ENCODE peak calls at places on chromosomes 7 and 10, in eight cellular contexts. B, C, G, I, U, M, T and O are unnamed samples.

GRCh38 chr7:19648791-19649190 is 60.0 kb downstream of the POLR1F start:
- DNase-seq in G (no peak), T (no peak), B (no peak), I (no peak), C (no peak), M (no peak), U (no peak), O (peak)

GRCh38 chr7:33327427-33327826 is 198.1 kb downstream of the BBS9 start:
- DNase-seq in B (no peak), C (no peak), G (no peak), U (no peak), M (no peak), T (no peak), I (no peak), O (no peak)

GRCh38 chr7:149310113-149310836 is 48.3 kb downstream of the ZNF783 start:
- DNase-seq in M (no peak), I (peak), C (no peak), G (no peak), T (peak), B (no peak), U (peak), O (peak)

GRCh38 chr10:49649936-49650723 is 29.3 kb upstream of the C10orf53 start:
- DNase-seq in I (no peak), C (no peak), G (no peak), B (no peak), T (no peak), M (no peak), U (no peak), O (no peak)

GRCh38 chr7:47202146-47202768 is 379.7 kb downstream of the TNS3 start:
- DNase-seq in I (no peak), G (no peak), T (no peak), C (no peak), B (no peak), M (no peak), U (no peak), O (no peak)

GRCh38 chr7:15921576-15921975 is 235.1 kb upstream of the MEOX2 start:
- DNase-seq in C (no peak), I (no peak), U (no peak), G (no peak), M (no peak), B (no peak), T (no peak), O (peak)

GRCh38 chr7:66267249-66267648 is 62.1 kb downstream of the TPST1 start:
- DNase-seq in I (no peak), G (no peak), B (no peak), C (peak), M (no peak), T (peak), U (no peak), O (peak)

GRCh38 chr10:114315566-114316420 is 76.7 kb downstream of the VWA2 start:
- DNase-seq in G (no peak), C (no peak), T (no peak), B (no peak), M (peak), U (no peak), I (no peak), O (no peak)

GRCh38 chr10:32946108-32946507 is 11.9 kb downstream of the ITGB1 start:
- DNase-seq in T (no peak), B (no peak), U (no peak), M (no peak), G (no peak), C (no peak), I (no peak), O (no peak)

GRCh38 chr7:115230882-115231508 is 309.1 kb downstream of the MDFIC start:
- DNase-seq in C (peak), T (peak), B (no peak), G (no peak), M (no peak), U (no peak), I (no peak), O (peak)

GRCh38 chr7:94049615-94050014 is 45.5 kb upstream of the BET1 start:
- DNase-seq in G (no peak), U (peak), B (no peak), C (no peak), T (no peak), M (no peak), I (no peak), O (no peak)

GRCh38 chr10:5526691-5527331 is 2.0 kb downstream of the CALML3 start:
- DNase-seq in C (no peak), M (peak), U (no peak), G (peak), B (peak), T (no peak), I (no peak), O (no peak)

GRCh38 chr10:88456730-88457129 is 126.4 kb downstream of the RNLS start:
- DNase-seq in G (no peak), I (no peak), M (no peak), U (no peak), T (peak), C (no peak), B (no peak), O (peak)

GRCh38 chr10:983401-983800 is 4.8 kb upstream of the GTPBP4 start:
- DNase-seq in G (no peak), M (no peak), I (no peak), T (no peak), B (no peak), C (no peak), U (no peak), O (no peak)

GRCh38 chr10:102644066-102644645 is at the start of gene TRIM8:
- DNase-seq in T (no peak), C (no peak), M (no peak), G (peak), I (peak), U (peak), B (peak), O (peak)

GRCh38 chr7:29285451-29285807 is 90.9 kb downstream of the CHN2 start:
- DNase-seq in I (no peak), G (no peak), C (no peak), M (no peak), B (no peak), T (peak), U (no peak), O (peak)

GRCh38 chr7:90666186-90666585 is 70.1 kb downstream of the CDK14 start:
- DNase-seq in C (no peak), G (no peak), M (no peak), T (no peak), U (no peak), I (no peak), B (no peak), O (peak)

GRCh38 chr7:44073664-44074348 is 8.4 kb upstream of the PGAM2 start:
- DNase-seq in M (no peak), C (peak), I (no peak), B (peak), G (peak), U (peak), T (no peak), O (peak)

GRCh38 chr10:47402681-47403301 is 18.7 kb upstream of the ZNF488 start:
- DNase-seq in M (no peak), T (peak), C (peak), U (peak), G (peak), B (peak), I (no peak), O (peak)

GRCh38 chr10:132304756-132305509 is 2.8 kb downstream of the STK32C start:
- DNase-seq in I (no peak), G (no peak), C (no peak), T (no peak), B (no peak), U (no peak), M (peak), O (no peak)

GRCh38 chr10:52318822-52319464 is 4.9 kb downstream of the DKK1 start:
- DNase-seq in U (no peak), B (no peak), T (peak), G (no peak), M (no peak), C (no peak), I (no peak), O (peak)

GRCh38 chr7:21999896-22000295 is 54.2 kb upstream of the CDCA7L start:
- DNase-seq in I (no peak), C (no peak), B (no peak), M (no peak), G (no peak), U (no peak), T (no peak), O (peak)

GRCh38 chr7:117019786-117020604 is 66.7 kb downstream of the ST7 start:
- DNase-seq in B (no peak), T (peak), M (no peak), I (peak), G (peak), C (peak), U (peak), O (peak)

GRCh38 chr7:49294611-49295010 is 370.3 kb downstream of the CDC14C start:
- DNase-seq in C (no peak), T (no peak), M (no peak), U (no peak), I (no peak), B (no peak), G (no peak), O (no peak)

GRCh38 chr10:36602374-36602773 is 523.0 kb upstream of the ANKRD30A start:
- DNase-seq in T (peak), U (no peak), G (no peak), M (no peak), C (no peak), B (no peak), I (no peak), O (peak)

GRCh38 chr10:12333382-12334185 is 15.8 kb upstream of the CAMK1D start:
- DNase-seq in U (no peak), C (peak), G (peak), B (no peak), T (peak), I (no peak), M (peak), O (peak)

GRCh38 chr10:95248989-95249388 is 41.8 kb downstream of the PDLIM1 start:
- DNase-seq in G (no peak), U (no peak), I (no peak), M (no peak), B (no peak), T (no peak), C (peak), O (no peak)

GRCh38 chr10:90130321-90131086 is 429.1 kb downstream of the KIF20B start:
- DNase-seq in T (no peak), G (no peak), U (no peak), M (no peak), C (no peak), B (no peak), I (no peak), O (no peak)

GRCh38 chr7:47811632-47812380 is 136.5 kb downstream of the PKD1L1 start:
- DNase-seq in G (no peak), C (no peak), U (no peak), M (no peak), I (no peak), T (no peak), B (no peak), O (no peak)

GRCh38 chr10:114518401-114519305 is 114.4 kb upstream of the AFAP1L2 start:
- DNase-seq in B (no peak), I (no peak), M (no peak), C (no peak), U (no peak), G (no peak), T (no peak), O (no peak)

GRCh38 chr10:35191523-35191922 is 64.9 kb downstream of the CREM start:
- DNase-seq in U (no peak), G (peak), M (no peak), I (peak), T (no peak), B (no peak), C (peak), O (peak)

GRCh38 chr7:36360244-36360643 is 29.4 kb upstream of the ANLN start:
- DNase-seq in M (no peak), G (no peak), U (peak), T (no peak), I (no peak), B (no peak), C (no peak), O (no peak)

GRCh38 chr7:134936893-134937520 is 49.3 kb upstream of the AGBL3 start:
- DNase-seq in I (no peak), U (peak), C (no peak), M (no peak), B (no peak), T (no peak), G (no peak), O (no peak)

GRCh38 chr7:94325121-94325475 is 69.6 kb upstream of the COL1A2 start:
- DNase-seq in G (no peak), T (no peak), I (no peak), M (no peak), B (no peak), C (no peak), U (no peak), O (no peak)

GRCh38 chr7:105768898-105769507 is 107.4 kb downstream of the ATXN7L1 start:
- DNase-seq in U (no peak), G (no peak), B (no peak), I (no peak), M (no peak), T (no peak), C (no peak), O (no peak)

GRCh38 chr10:108465871-108466641 is 1301.5 kb upstream of the SORCS1 start:
- DNase-seq in M (peak), C (peak), I (no peak), U (peak), T (no peak), B (no peak), G (peak), O (peak)

GRCh38 chr7:5822742-5823503 is 41.5 kb upstream of the RNF216 start:
- DNase-seq in C (peak), B (peak), M (peak), G (peak), U (peak), I (peak), T (peak), O (peak)
- TF ChIP-seq CTCF in C (peak), B (peak), M (no peak), G (peak), U (no peak), I (no peak), T (peak), O (peak)

GRCh38 chr10:127309609-127310008 is 113.2 kb upstream of the INSYN2A start:
- DNase-seq in C (no peak), G (no peak), U (no peak), M (no peak), I (no peak), B (no peak), T (no peak), O (peak)
- TF ChIP-seq CTCF in C (no peak), G (no peak), U (no peak), M (no peak), I (no peak), B (no peak), T (no peak), O (no peak)

DNA sequence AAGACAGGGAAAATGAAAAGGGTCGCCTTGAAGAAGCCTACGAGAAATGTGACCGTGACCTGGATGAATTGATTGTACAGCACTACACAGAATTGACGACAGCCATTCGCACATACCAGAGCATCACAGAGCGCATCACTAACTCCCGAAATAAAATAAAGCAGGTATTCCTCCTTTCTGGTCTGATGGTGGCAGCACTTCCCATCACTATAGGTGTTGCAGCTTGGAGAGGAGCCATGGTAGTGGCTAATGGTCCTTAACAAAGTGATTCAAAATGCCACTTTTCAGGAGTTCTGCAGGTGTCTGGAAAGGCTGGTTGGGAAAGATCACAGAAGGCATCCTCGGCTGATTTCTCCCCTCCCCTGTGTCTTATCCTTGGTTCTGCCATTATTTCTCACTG is 22.1 kb downstream of the EXOC4 start:
- DNase-seq in T (no peak), G (no peak), I (no peak), M (no peak), C (no peak), B (no peak), U (peak), O (no peak)
- TF ChIP-seq CTCF in T (peak), G (no peak), I (peak), M (no peak), C (no peak), B (no peak), U (peak), O (no peak)

GRCh38 chr10:3222068-3222467 is 49.5 kb upstream of the PITRM1 start:
- DNase-seq in I (no peak), T (no peak), G (no peak), M (no peak), B (no peak), U (peak), C (no peak), O (no peak)
- TF ChIP-seq CTCF in I (peak), T (no peak), G (no peak), M (no peak), B (no peak), U (peak), C (peak), O (peak)

DNA sequence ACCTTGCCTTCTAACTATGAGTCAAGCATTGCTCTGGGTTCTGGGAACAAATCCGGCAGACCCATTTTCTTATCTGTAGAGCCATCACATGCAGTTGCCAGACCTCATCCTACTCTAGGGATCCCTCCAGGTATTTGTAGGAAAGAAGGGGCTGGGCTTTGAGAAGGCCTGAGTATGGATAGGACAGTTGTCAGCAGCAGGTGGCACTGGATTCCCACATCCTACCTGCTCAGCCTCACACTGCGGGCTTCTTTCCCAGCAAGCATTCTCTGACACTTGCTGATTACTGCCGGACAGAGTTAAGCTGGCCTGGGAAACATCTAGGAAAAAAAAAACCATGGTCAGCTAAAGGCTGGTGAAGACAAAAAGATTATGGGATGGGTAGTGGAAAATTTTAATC is 224.1 kb downstream of the CCSER2 start:
- DNase-seq in M (no peak), T (no peak), B (no peak), U (peak), G (no peak), I (no peak), C (no peak), O (no peak)
- TF ChIP-seq CTCF in M (no peak), T (no peak), B (no peak), U (peak), G (no peak), I (no peak), C (no peak), O (no peak)

GRCh38 chr10:128050117-128050516 is 76.1 kb downstream of the MKI67 start:
- DNase-seq in G (no peak), C (no peak), I (no peak), T (no peak), M (no peak), U (no peak), B (no peak), O (no peak)

GRCh38 chr10:128049226-128050010 is 76.8 kb downstream of the MKI67 start:
- DNase-seq in I (no peak), G (no peak), T (no peak), B (no peak), C (no peak), U (no peak), M (no peak), O (no peak)

GRCh38 chr10:128052696-128053095 is 73.5 kb downstream of the MKI67 start:
- DNase-seq in C (no peak), U (no peak), G (peak), I (no peak), M (no peak), B (no peak), T (no peak), O (no peak)

GRCh38 chr10:128051548-128051947 is 74.7 kb downstream of the MKI67 start:
- DNase-seq in C (no peak), G (no peak), I (no peak), T (no peak), M (peak), U (no peak), B (no peak), O (no peak)

GRCh38 chr10:128050937-128051336 is 75.3 kb downstream of the MKI67 start:
- DNase-seq in I (no peak), C (no peak), B (no peak), U (no peak), T (no peak), G (no peak), M (no peak), O (peak)
- TF ChIP-seq CTCF in I (no peak), C (no peak), B (no peak), U (no peak), T (no peak), G (no peak), M (no peak), O (no peak)